ENCODE peak calls at places on chromosomes 11 and 22, in four cellular contexts. One of them, this sample, is unnamed.

GRCh38 chr11:13348305-13348704 is 70.7 kb downstream of the BMAL1 start:
- DNase-seq in CD8-positive, alpha-beta T cell: no peak
- DNase-seq in lower lobe of right lung: no peak
- DNase-seq in aorta: no peak
- DNase-seq in this sample: no peak

GRCh38 chr22:30890689-30891442 is 77.7 kb downstream of the MORC2 start:
- DNase-seq in CD8-positive, alpha-beta T cell: peak; percentile 33
- DNase-seq in lower lobe of right lung: no peak
- DNase-seq in aorta: peak; percentile 70
- DNase-seq in this sample: peak; percentile 12

GRCh38 chr11:86228967-86229330 is 15.6 kb upstream of the EED start:
- DNase-seq in CD8-positive, alpha-beta T cell: no peak
- DNase-seq in lower lobe of right lung: no peak
- DNase-seq in aorta: no peak
- DNase-seq in this sample: no peak

GRCh38 chr11:66467756-66468155 is 1.1 kb downstream of the PELI3 start:
- DNase-seq in CD8-positive, alpha-beta T cell: peak; percentile 30
- DNase-seq in lower lobe of right lung: peak; percentile 78
- DNase-seq in aorta: no peak
- DNase-seq in this sample: no peak

GRCh38 chr11:47373876-47374820 is 4.2 kb downstream of the SPI1 start:
- DNase-seq in CD8-positive, alpha-beta T cell: peak; percentile 81
- DNase-seq in lower lobe of right lung: peak; percentile 90
- DNase-seq in aorta: peak; percentile 97
- DNase-seq in this sample: peak; percentile 77

GRCh38 chr11:119863811-119864601 is 135.0 kb upstream of the NECTIN1 start:
- DNase-seq in CD8-positive, alpha-beta T cell: no peak
- DNase-seq in lower lobe of right lung: no peak
- DNase-seq in aorta: peak; percentile 56
- DNase-seq in this sample: no peak

GRCh38 chr22:39457047-39457545 is 284 bp downstream of the MGAT3 start:
- DNase-seq in CD8-positive, alpha-beta T cell: no peak
- DNase-seq in lower lobe of right lung: no peak
- DNase-seq in aorta: no peak
- DNase-seq in this sample: no peak

GRCh38 chr22:40241200-40241763 is 63.6 kb downstream of the TNRC6B start:
- DNase-seq in CD8-positive, alpha-beta T cell: peak; percentile 45
- DNase-seq in lower lobe of right lung: no peak
- DNase-seq in aorta: no peak
- DNase-seq in this sample: no peak

GRCh38 chr11:57312511-57313021 is 12.2 kb downstream of the TNKS1BP1 start:
- DNase-seq in CD8-positive, alpha-beta T cell: no peak
- DNase-seq in lower lobe of right lung: no peak
- DNase-seq in aorta: peak; percentile 76
- DNase-seq in this sample: no peak

GRCh38 chr11:5968394-5968793 is at the start of gene OR56A5:
- DNase-seq in CD8-positive, alpha-beta T cell: no peak
- DNase-seq in lower lobe of right lung: no peak
- DNase-seq in aorta: no peak
- DNase-seq in this sample: no peak

GRCh38 chr22:48185656-48186055 is 1423.2 kb downstream of the TBC1D22A start:
- DNase-seq in CD8-positive, alpha-beta T cell: no peak
- DNase-seq in lower lobe of right lung: no peak
- DNase-seq in aorta: peak; percentile 44
- DNase-seq in this sample: no peak

GRCh38 chr11:118708296-118708695 is 28.8 kb upstream of the TREH start:
- DNase-seq in CD8-positive, alpha-beta T cell: no peak
- DNase-seq in lower lobe of right lung: no peak
- DNase-seq in aorta: no peak
- DNase-seq in this sample: no peak

GRCh38 chr11:38791346-38791961 is 2193.4 kb upstream of the RAG2 start:
- DNase-seq in CD8-positive, alpha-beta T cell: no peak
- DNase-seq in lower lobe of right lung: no peak
- DNase-seq in aorta: no peak
- DNase-seq in this sample: peak; percentile 68

GRCh38 chr11:132658004-132658403 is 874.3 kb downstream of the OPCML start:
- DNase-seq in CD8-positive, alpha-beta T cell: no peak
- DNase-seq in lower lobe of right lung: peak; percentile 82
- DNase-seq in aorta: no peak
- DNase-seq in this sample: no peak

GRCh38 chr11:121249039-121249663 is 43.4 kb upstream of the SC5D start:
- DNase-seq in CD8-positive, alpha-beta T cell: no peak
- DNase-seq in lower lobe of right lung: no peak
- DNase-seq in aorta: no peak
- DNase-seq in this sample: peak; percentile 61

GRCh38 chr22:37525073-37525745 is 6.0 kb upstream of the CARD10 start:
- DNase-seq in CD8-positive, alpha-beta T cell: no peak
- DNase-seq in lower lobe of right lung: no peak
- DNase-seq in aorta: peak; percentile 84
- DNase-seq in this sample: peak; percentile 87

GRCh38 chr11:35484435-35484834 is 41.0 kb downstream of the PAMR1 start:
- DNase-seq in CD8-positive, alpha-beta T cell: no peak
- DNase-seq in lower lobe of right lung: no peak
- DNase-seq in aorta: no peak
- DNase-seq in this sample: no peak

GRCh38 chr22:25354456-25354855 is 135.0 kb downstream of the CRYBB2 start:
- DNase-seq in CD8-positive, alpha-beta T cell: no peak
- DNase-seq in lower lobe of right lung: no peak
- DNase-seq in aorta: no peak
- DNase-seq in this sample: no peak

GRCh38 chr11:134418119-134418840 is 6.2 kb upstream of the B3GAT1 start:
- DNase-seq in CD8-positive, alpha-beta T cell: no peak
- DNase-seq in lower lobe of right lung: no peak
- DNase-seq in aorta: peak; percentile 54
- DNase-seq in this sample: no peak

GRCh38 chr11:46728659-46729040 is 9.6 kb downstream of the F2 start:
- DNase-seq in CD8-positive, alpha-beta T cell: no peak
- DNase-seq in lower lobe of right lung: peak; percentile 23
- DNase-seq in aorta: peak; percentile 53
- DNase-seq in this sample: no peak

DNA sequence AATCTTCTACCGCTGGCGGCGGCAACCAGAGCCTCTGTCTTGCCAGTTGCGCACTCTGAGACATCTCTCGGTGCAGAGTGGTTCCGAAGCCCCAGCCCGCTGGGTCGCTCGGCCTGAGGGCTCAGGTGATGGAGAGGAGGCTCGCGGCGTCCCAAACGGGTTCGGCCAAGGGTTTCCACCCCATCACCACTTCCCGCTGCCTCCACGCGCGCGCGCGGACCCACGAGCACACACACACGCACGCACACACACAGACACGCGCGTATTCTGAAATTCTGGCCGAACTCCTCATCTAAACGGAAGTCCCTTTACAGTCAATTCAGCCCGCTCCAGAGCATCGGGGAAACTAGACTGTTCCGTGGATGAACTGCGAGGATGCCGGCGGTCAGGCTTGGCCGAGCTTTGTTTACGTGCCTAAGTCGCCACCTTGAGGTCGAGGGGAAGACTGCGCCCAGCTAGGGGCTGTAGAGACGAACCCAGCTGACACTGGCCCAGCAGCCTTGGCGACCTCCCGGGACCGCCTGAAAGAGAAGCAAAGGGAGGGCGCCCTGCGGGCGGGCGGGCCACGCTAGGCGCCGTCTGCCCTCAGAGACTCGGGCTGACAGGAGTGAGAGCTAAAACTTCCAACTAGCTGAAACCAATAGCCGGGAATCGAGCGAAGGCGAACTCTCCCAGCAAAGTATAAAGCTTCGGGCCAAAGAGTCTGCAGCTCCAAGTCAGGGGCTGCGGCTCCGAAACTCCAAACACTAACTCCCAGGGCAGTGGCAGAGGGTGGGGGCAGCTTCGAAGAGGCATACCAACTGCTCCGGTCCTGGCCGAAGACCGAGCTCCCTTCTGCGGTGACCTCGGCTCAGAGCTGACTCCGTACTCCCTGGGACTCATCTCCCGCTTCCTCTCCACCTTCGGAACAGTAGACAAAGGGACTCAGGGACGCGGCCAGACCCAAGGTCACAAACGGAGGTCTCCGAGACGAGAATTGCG is 124.8 kb upstream of the C11orf58 start:
- DNase-seq in CD8-positive, alpha-beta T cell: peak; percentile 36
- DNase-seq in lower lobe of right lung: peak; percentile 87
- DNase-seq in aorta: peak; percentile 93
- DNase-seq in this sample: peak; percentile 89
- H3K4me3 ChIP-seq in CD8-positive, alpha-beta T cell: peak overlapping the region; percentile 50
- H3K4me3 ChIP-seq in lower lobe of right lung: peak overlapping the region; percentile 44
- H3K4me3 ChIP-seq in aorta: peak overlapping the region; percentile 5
- H3K4me3 ChIP-seq in this sample: peak overlapping the region; percentile 35

DNA sequence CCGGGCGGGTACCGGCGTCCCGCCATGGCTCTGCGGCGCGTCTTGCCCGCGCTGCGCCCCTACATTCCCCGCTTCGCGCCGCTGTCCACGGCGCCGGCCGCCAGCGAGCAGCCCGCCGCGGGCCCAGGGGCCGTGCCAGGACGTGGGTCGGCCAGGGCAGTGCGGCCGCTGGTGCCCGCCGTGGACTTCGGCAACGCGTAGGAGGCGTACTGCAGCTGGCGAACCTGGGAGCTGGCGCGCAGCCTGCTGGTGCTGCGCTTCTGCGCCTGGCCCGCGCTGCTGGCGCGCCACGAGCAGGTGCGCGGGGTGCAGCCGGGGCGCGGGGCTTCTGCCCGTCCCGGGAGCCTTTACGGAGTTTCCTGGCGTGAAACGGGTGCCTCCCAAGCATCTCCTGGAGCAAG is 20.1 kb downstream of the DGCR6L start:
- DNase-seq in CD8-positive, alpha-beta T cell: no peak
- DNase-seq in lower lobe of right lung: peak; percentile 68
- DNase-seq in aorta: no peak
- DNase-seq in this sample: peak; percentile 10
- H3K4me3 ChIP-seq in CD8-positive, alpha-beta T cell: peak overlapping the region; percentile 52
- H3K4me3 ChIP-seq in lower lobe of right lung: peak overlapping the region; percentile 62
- H3K4me3 ChIP-seq in aorta: peak overlapping the region; percentile 54
- H3K4me3 ChIP-seq in this sample: peak overlapping the region; percentile 68

GRCh38 chr11:74696488-74696887 is 34.7 kb downstream of the CHRDL2 start:
- DNase-seq in CD8-positive, alpha-beta T cell: no peak
- DNase-seq in lower lobe of right lung: no peak
- DNase-seq in aorta: no peak
- DNase-seq in this sample: no peak
- H3K4me3 ChIP-seq in CD8-positive, alpha-beta T cell: no peak overlapping the region
- H3K4me3 ChIP-seq in lower lobe of right lung: peak overlapping the region; percentile 28
- H3K4me3 ChIP-seq in aorta: no peak overlapping the region
- H3K4me3 ChIP-seq in this sample: peak overlapping the region; percentile 53

GRCh38 chr11:80519591-80520258 is 1078.9 kb upstream of the TENM4 start:
- DNase-seq in CD8-positive, alpha-beta T cell: no peak
- DNase-seq in lower lobe of right lung: no peak
- DNase-seq in aorta: no peak
- DNase-seq in this sample: no peak
- H3K4me3 ChIP-seq in CD8-positive, alpha-beta T cell: no peak overlapping the region
- H3K4me3 ChIP-seq in lower lobe of right lung: no peak overlapping the region
- H3K4me3 ChIP-seq in aorta: no peak overlapping the region
- H3K4me3 ChIP-seq in this sample: no peak overlapping the region

DNA sequence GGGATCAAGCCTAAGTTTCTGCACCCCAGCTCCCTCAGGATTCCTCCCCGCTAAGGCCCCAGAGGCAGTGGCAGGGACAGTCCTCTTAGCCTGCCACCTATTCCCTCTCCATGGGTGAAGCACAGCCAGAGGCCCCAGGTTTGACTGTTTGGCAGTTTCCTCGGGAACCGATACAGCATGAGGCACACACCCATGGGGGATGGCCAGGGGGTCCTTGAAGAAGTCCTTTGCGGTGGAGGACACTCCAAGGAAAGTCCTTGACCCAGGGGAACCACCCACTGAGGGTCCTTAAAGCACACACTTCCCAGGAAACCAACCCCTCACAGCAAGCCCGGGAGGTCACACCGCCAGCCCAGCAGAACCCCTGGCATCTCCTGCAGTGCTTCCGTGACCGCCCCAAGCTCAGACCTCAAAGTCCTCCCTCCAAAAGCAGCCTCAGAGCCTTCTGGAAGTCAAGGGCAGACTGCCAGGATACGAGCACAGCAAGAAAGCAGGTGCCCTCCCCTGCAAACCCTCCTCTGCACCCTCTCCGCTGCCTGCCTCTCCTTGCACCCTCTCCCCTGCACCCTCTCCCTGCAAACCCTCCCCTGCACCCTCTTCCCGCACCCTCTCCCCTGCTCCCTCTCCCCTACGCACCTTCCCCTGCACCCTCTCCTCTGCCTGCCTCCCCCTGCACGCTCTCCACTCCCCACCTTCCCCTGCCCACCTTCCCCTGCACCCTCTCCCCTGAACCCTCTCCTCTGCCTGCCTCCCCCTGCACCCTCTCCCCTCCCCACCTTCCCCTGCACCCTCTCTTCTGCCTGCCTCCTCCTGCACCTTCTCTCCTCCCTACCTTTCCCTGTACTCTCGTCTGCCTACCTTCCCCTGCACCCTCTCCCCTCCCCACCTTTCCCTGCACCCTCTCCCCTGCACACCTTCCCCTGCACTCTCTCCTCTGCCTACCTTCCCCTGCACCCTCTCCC is 1.4 kb downstream of the SIGIRR start:
- DNase-seq in CD8-positive, alpha-beta T cell: peak; percentile 18
- DNase-seq in lower lobe of right lung: peak; percentile 46
- DNase-seq in aorta: no peak
- DNase-seq in this sample: no peak
- H3K4me3 ChIP-seq in CD8-positive, alpha-beta T cell: peak overlapping the region; percentile 82
- H3K4me3 ChIP-seq in lower lobe of right lung: peak overlapping the region; percentile 27
- H3K4me3 ChIP-seq in aorta: no peak overlapping the region
- H3K4me3 ChIP-seq in this sample: no peak overlapping the region

GRCh38 chr22:28710889-28711285 is 30.7 kb downstream of the CHEK2 start:
- DNase-seq in CD8-positive, alpha-beta T cell: no peak
- DNase-seq in lower lobe of right lung: no peak
- DNase-seq in aorta: no peak
- DNase-seq in this sample: peak; percentile 52
- H3K4me3 ChIP-seq in CD8-positive, alpha-beta T cell: no peak overlapping the region
- H3K4me3 ChIP-seq in lower lobe of right lung: no peak overlapping the region
- H3K4me3 ChIP-seq in aorta: no peak overlapping the region
- H3K4me3 ChIP-seq in this sample: peak overlapping the region; percentile 67

GRCh38 chr22:17972385-17973181 is 51.8 kb downstream of the MICAL3 start:
- DNase-seq in CD8-positive, alpha-beta T cell: no peak
- DNase-seq in lower lobe of right lung: no peak
- DNase-seq in aorta: no peak
- DNase-seq in this sample: peak; percentile 60
- H3K4me3 ChIP-seq in CD8-positive, alpha-beta T cell: no peak overlapping the region
- H3K4me3 ChIP-seq in lower lobe of right lung: no peak overlapping the region
- H3K4me3 ChIP-seq in aorta: no peak overlapping the region
- H3K4me3 ChIP-seq in this sample: no peak overlapping the region

GRCh38 chr11:64929625-64930024 is 5.1 kb downstream of the PPP2R5B start:
- DNase-seq in CD8-positive, alpha-beta T cell: no peak
- DNase-seq in lower lobe of right lung: no peak
- DNase-seq in aorta: no peak
- DNase-seq in this sample: no peak

GRCh38 chr11:64931290-64931689 is 4.4 kb downstream of the GPHA2 start:
- DNase-seq in CD8-positive, alpha-beta T cell: no peak
- DNase-seq in lower lobe of right lung: no peak
- DNase-seq in aorta: peak; percentile 62
- DNase-seq in this sample: no peak

GRCh38 chr11:64930346-64930745 is 5.3 kb downstream of the GPHA2 start:
- DNase-seq in CD8-positive, alpha-beta T cell: no peak
- DNase-seq in lower lobe of right lung: no peak
- DNase-seq in aorta: no peak
- DNase-seq in this sample: no peak

GRCh38 chr11:64926689-64927088 is 2.2 kb downstream of the PPP2R5B start:
- DNase-seq in CD8-positive, alpha-beta T cell: no peak
- DNase-seq in lower lobe of right lung: no peak
- DNase-seq in aorta: no peak
- DNase-seq in this sample: no peak

GRCh38 chr11:64928957-64929356 is 4.5 kb downstream of the PPP2R5B start:
- DNase-seq in CD8-positive, alpha-beta T cell: no peak
- DNase-seq in lower lobe of right lung: no peak
- DNase-seq in aorta: no peak
- DNase-seq in this sample: no peak
- H3K4me3 ChIP-seq in CD8-positive, alpha-beta T cell: no peak overlapping the region
- H3K4me3 ChIP-seq in lower lobe of right lung: no peak overlapping the region
- H3K4me3 ChIP-seq in aorta: no peak overlapping the region
- H3K4me3 ChIP-seq in this sample: no peak overlapping the region

GRCh38 chr22:35418088-35418487 is 18.1 kb downstream of the MCM5 start:
- DNase-seq in CD8-positive, alpha-beta T cell: no peak
- DNase-seq in lower lobe of right lung: no peak
- DNase-seq in aorta: no peak
- DNase-seq in this sample: no peak
- H3K4me3 ChIP-seq in CD8-positive, alpha-beta T cell: no peak overlapping the region
- H3K4me3 ChIP-seq in lower lobe of right lung: no peak overlapping the region
- H3K4me3 ChIP-seq in aorta: no peak overlapping the region
- H3K4me3 ChIP-seq in this sample: no peak overlapping the region